ENCODE peak calls at places on chromosomes 12 and 14, in ten cellular contexts. A, E, K, I, W, O, Q, D, T and U are unnamed samples.

GRCh38 chr12:116736962-116737773 is 701 bp downstream of the SPRING1 start:
- DNase-seq in A (no peak), E (no peak), K (no peak), I (peak), W (peak), O (no peak), Q (no peak), D (no peak), T (no peak), U (no peak)

GRCh38 chr14:96085369-96085768 is 46.2 kb downstream of the C14orf132 start:
- DNase-seq in A (no peak), E (no peak), K (no peak), I (no peak), W (no peak), O (no peak), Q (no peak), D (no peak), T (no peak), U (peak)

GRCh38 chr12:34119366-34119765 is 97.1 kb downstream of the ALG10 start:
- DNase-seq in A (no peak), E (no peak), K (no peak), I (no peak), W (no peak), O (no peak), Q (no peak), D (no peak), T (no peak), U (no peak)

GRCh38 chr14:91127924-91128323 is 14.1 kb downstream of the DGLUCY start:
- DNase-seq in A (no peak), E (no peak), K (no peak), I (no peak), W (no peak), O (no peak), Q (no peak), D (no peak), T (no peak), U (no peak)

GRCh38 chr12:76422878-76423438 is 74.7 kb upstream of the BBS10 start:
- DNase-seq in A (peak), E (no peak), K (peak), I (no peak), W (peak), O (no peak), Q (no peak), D (no peak), T (no peak), U (peak)

GRCh38 chr12:113273053-113273725 is 51.9 kb downstream of the TPCN1 start:
- DNase-seq in A (peak), E (no peak), K (no peak), I (no peak), W (no peak), O (no peak), Q (no peak), D (peak), T (no peak), U (no peak)

GRCh38 chr12:110513842-110514241 is 11.7 kb downstream of the RAD9B start:
- DNase-seq in A (no peak), E (no peak), K (no peak), I (no peak), W (no peak), O (no peak), Q (no peak), D (no peak), T (no peak), U (no peak)

GRCh38 chr12:83157604-83158003 is 470.9 kb downstream of the TMTC2 start:
- DNase-seq in A (no peak), E (no peak), K (no peak), I (no peak), W (no peak), O (no peak), Q (no peak), D (no peak), T (no peak), U (no peak)

GRCh38 chr12:125387206-125387605 is 322.0 kb downstream of the AACS start:
- DNase-seq in A (no peak), E (no peak), K (no peak), I (no peak), W (peak), O (no peak), Q (no peak), D (no peak), T (no peak), U (no peak)

GRCh38 chr14:103074699-103075341 is 9.2 kb upstream of the LBHD2 start:
- DNase-seq in A (no peak), E (no peak), K (no peak), I (no peak), W (peak), O (no peak), Q (peak), D (no peak), T (peak), U (no peak)

GRCh38 chr14:102799684-102800562 is 22.7 kb downstream of the TRAF3 start:
- DNase-seq in A (peak), E (no peak), K (peak), I (no peak), W (no peak), O (peak), Q (no peak), D (peak), T (no peak), U (no peak)

GRCh38 chr12:39070775-39071174 is 165.4 kb upstream of the CPNE8 start:
- DNase-seq in A (no peak), E (no peak), K (no peak), I (no peak), W (no peak), O (no peak), Q (no peak), D (no peak), T (no peak), U (peak)

GRCh38 chr12:47218191-47218654 is 138.5 kb upstream of the AMIGO2 start:
- DNase-seq in A (no peak), E (no peak), K (no peak), I (no peak), W (no peak), O (no peak), Q (no peak), D (no peak), T (no peak), U (no peak)

GRCh38 chr12:107019546-107019945 is 32.6 kb upstream of the MTERF2 start:
- DNase-seq in A (no peak), E (no peak), K (no peak), I (no peak), W (no peak), O (no peak), Q (no peak), D (no peak), T (no peak), U (no peak)

GRCh38 chr12:126534495-126534894 is 1469.3 kb downstream of the AACS start:
- DNase-seq in A (no peak), E (no peak), K (no peak), I (no peak), W (no peak), O (no peak), Q (no peak), D (no peak), T (no peak), U (no peak)

GRCh38 chr12:52074006-52074405 is 4.2 kb downstream of the ATG101 start:
- DNase-seq in A (peak), E (no peak), K (peak), I (no peak), W (no peak), O (peak), Q (peak), D (peak), T (no peak), U (no peak)

GRCh38 chr14:51368721-51369163 is 128.7 kb downstream of the TMX1 start:
- DNase-seq in A (peak), E (no peak), K (peak), I (no peak), W (peak), O (peak), Q (no peak), D (peak), T (peak), U (peak)

GRCh38 chr14:91058017-91058675 is 2.3 kb downstream of the RPS6KA5 start:
- DNase-seq in A (no peak), E (no peak), K (no peak), I (no peak), W (no peak), O (no peak), Q (no peak), D (peak), T (no peak), U (no peak)

GRCh38 chr14:101972126-101972785 is 7.9 kb downstream of the DYNC1H1 start:
- DNase-seq in A (peak), E (no peak), K (peak), I (no peak), W (peak), O (peak), Q (peak), D (peak), T (peak), U (peak)

GRCh38 chr14:95535226-95536021 is 574 bp downstream of the GLRX5 start:
- DNase-seq in A (no peak), E (no peak), K (no peak), I (peak), W (peak), O (no peak), Q (peak), D (no peak), T (no peak), U (no peak)

GRCh38 chr12:101642115-101643067 is 47.6 kb downstream of the MYBPC1 start:
- DNase-seq in A (no peak), E (peak), K (no peak), I (peak), W (peak), O (no peak), Q (no peak), D (no peak), T (no peak), U (no peak)

GRCh38 chr12:14773685-14774073 is 29.6 kb downstream of the WBP11 start:
- DNase-seq in A (no peak), E (peak), K (no peak), I (peak), W (no peak), O (no peak), Q (peak), D (no peak), T (no peak), U (no peak)

GRCh38 chr12:58388261-58388660 is 446.9 kb downstream of the ATP23 start:
- DNase-seq in A (no peak), E (no peak), K (peak), I (no peak), W (no peak), O (no peak), Q (no peak), D (peak), T (no peak), U (no peak)

GRCh38 chr12:5561057-5561456 is 129.1 kb downstream of the NTF3 start:
- DNase-seq in A (no peak), E (no peak), K (no peak), I (no peak), W (no peak), O (no peak), Q (no peak), D (no peak), T (no peak), U (no peak)

GRCh38 chr12:51424094-51424661 is 453 bp upstream of the SLC4A8 start:
- DNase-seq in A (no peak), E (no peak), K (no peak), I (no peak), W (no peak), O (peak), Q (no peak), D (no peak), T (no peak), U (no peak)

GRCh38 chr12:123269395-123269892 is 2.2 kb downstream of the CDK2AP1 start:
- DNase-seq in A (peak), E (peak), K (no peak), I (peak), W (peak), O (no peak), Q (peak), D (peak), T (peak), U (no peak)

GRCh38 chr12:22981711-22982110 is 356.7 kb downstream of the ETNK1 start:
- DNase-seq in A (peak), E (no peak), K (no peak), I (no peak), W (peak), O (no peak), Q (no peak), D (peak), T (no peak), U (peak)

GRCh38 chr14:51648296-51648695 is 3.4 kb upstream of the FRMD6 start:
- DNase-seq in A (no peak), E (no peak), K (no peak), I (no peak), W (no peak), O (no peak), Q (no peak), D (no peak), T (no peak), U (no peak)

GRCh38 chr12:44717612-44718011 is 158.5 kb downstream of the NELL2 start:
- DNase-seq in A (no peak), E (no peak), K (no peak), I (no peak), W (no peak), O (no peak), Q (no peak), D (no peak), T (no peak), U (no peak)

GRCh38 chr12:2395352-2395977 is 342.7 kb downstream of the CACNA1C start:
- DNase-seq in A (peak), E (peak), K (no peak), I (peak), W (peak), O (no peak), Q (peak), D (peak), T (peak), U (peak)

GRCh38 chr12:26636710-26637328 is 196.2 kb downstream of the ITPR2 start:
- DNase-seq in A (peak), E (no peak), K (peak), I (no peak), W (peak), O (no peak), Q (no peak), D (peak), T (no peak), U (peak)

GRCh38 chr12:115097406-115097805 is 413.4 kb upstream of the TBX3 start:
- DNase-seq in A (no peak), E (no peak), K (no peak), I (no peak), W (no peak), O (no peak), Q (no peak), D (peak), T (no peak), U (no peak)

GRCh38 chr14:51780741-51781140 is 79.7 kb upstream of the GNG2 start:
- DNase-seq in A (peak), E (no peak), K (no peak), I (no peak), W (no peak), O (no peak), Q (no peak), D (peak), T (no peak), U (peak)

GRCh38 chr12:70920891-70921290 is 353 bp upstream of the PTPRR start:
- DNase-seq in A (no peak), E (no peak), K (no peak), I (peak), W (no peak), O (no peak), Q (no peak), D (no peak), T (no peak), U (no peak)

GRCh38 chr12:128025856-128026255 is 241.1 kb upstream of the TMEM132C start:
- DNase-seq in A (no peak), E (no peak), K (no peak), I (no peak), W (peak), O (no peak), Q (peak), D (no peak), T (no peak), U (no peak)

GRCh38 chr12:93441111-93441616 is 583 bp downstream of the UBE2N start:
- DNase-seq in A (no peak), E (no peak), K (no peak), I (peak), W (peak), O (no peak), Q (peak), D (no peak), T (peak), U (peak)

GRCh38 chr12:67659296-67659695 is 10.8 kb downstream of the DYRK2 start:
- DNase-seq in A (no peak), E (no peak), K (no peak), I (no peak), W (no peak), O (no peak), Q (no peak), D (no peak), T (no peak), U (no peak)

GRCh38 chr14:69317780-69318179 is 57.8 kb downstream of the GALNT16 start:
- DNase-seq in A (no peak), E (no peak), K (no peak), I (no peak), W (no peak), O (no peak), Q (no peak), D (no peak), T (peak), U (no peak)

GRCh38 chr14:69315302-69315701 is 55.3 kb downstream of the GALNT16 start:
- DNase-seq in A (peak), E (no peak), K (no peak), I (peak), W (no peak), O (no peak), Q (no peak), D (no peak), T (no peak), U (peak)

GRCh38 chr14:69317392-69317755 is 57.4 kb downstream of the GALNT16 start:
- DNase-seq in A (no peak), E (no peak), K (no peak), I (no peak), W (no peak), O (no peak), Q (no peak), D (no peak), T (no peak), U (no peak)

GRCh38 chr14:69318241-69318640 is 58.3 kb downstream of the GALNT16 start:
- DNase-seq in A (no peak), E (no peak), K (no peak), I (peak), W (no peak), O (no peak), Q (no peak), D (no peak), T (no peak), U (no peak)

GRCh38 chr14:69316449-69317391 is 56.8 kb downstream of the GALNT16 start:
- DNase-seq in A (peak), E (no peak), K (peak), I (peak), W (peak), O (peak), Q (peak), D (peak), T (peak), U (peak)
- TF ChIP-seq CTCF in A (peak), E (no peak), K (no peak), I (no peak), W (no peak), O (no peak), Q (no peak), D (no peak), T (no peak), U (no peak)

GRCh38 chr14:55136868-55137785 is 8.1 kb downstream of the LGALS3 start:
- DNase-seq in A (peak), E (no peak), K (no peak), I (no peak), W (no peak), O (peak), Q (peak), D (peak), T (peak), U (peak)

GRCh38 chr14:55136241-55136640 is 7.2 kb downstream of the LGALS3 start:
- DNase-seq in A (peak), E (no peak), K (no peak), I (no peak), W (no peak), O (no peak), Q (no peak), D (peak), T (no peak), U (no peak)

GRCh38 chr14:55130194-55130550 is 1.1 kb downstream of the LGALS3 start:
- DNase-seq in A (no peak), E (no peak), K (no peak), I (no peak), W (no peak), O (no peak), Q (no peak), D (peak), T (no peak), U (peak)

GRCh38 chr14:55131782-55132181 is 2.7 kb downstream of the LGALS3 start:
- DNase-seq in A (peak), E (no peak), K (no peak), I (no peak), W (no peak), O (no peak), Q (no peak), D (peak), T (no peak), U (no peak)

DNA sequence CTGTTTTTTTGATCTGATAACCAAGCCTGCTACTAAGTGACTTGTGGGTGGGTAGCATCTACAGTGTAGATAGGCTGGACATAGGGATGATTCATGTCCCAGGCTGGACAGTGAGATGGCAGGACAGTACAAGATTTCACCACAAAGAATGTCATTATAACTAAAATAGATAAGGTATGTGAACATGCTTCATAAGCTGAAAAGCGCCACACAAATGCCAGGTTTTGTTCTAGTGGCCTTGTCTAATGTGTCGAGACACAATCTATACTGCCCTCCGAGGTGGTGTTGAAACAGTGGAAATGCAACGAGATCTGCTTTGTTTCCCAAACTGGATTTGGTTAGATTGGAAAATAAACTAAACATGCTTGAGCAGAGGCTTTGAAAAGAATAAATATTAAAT is 4.4 kb downstream of the LGALS3 start:
- DNase-seq in A (peak), E (no peak), K (no peak), I (no peak), W (peak), O (no peak), Q (no peak), D (no peak), T (no peak), U (no peak)
- TF ChIP-seq CTCF in A (peak), E (peak), K (no peak), I (no peak), W (peak), O (peak), Q (peak), D (no peak), T (peak), U (no peak)

DNA sequence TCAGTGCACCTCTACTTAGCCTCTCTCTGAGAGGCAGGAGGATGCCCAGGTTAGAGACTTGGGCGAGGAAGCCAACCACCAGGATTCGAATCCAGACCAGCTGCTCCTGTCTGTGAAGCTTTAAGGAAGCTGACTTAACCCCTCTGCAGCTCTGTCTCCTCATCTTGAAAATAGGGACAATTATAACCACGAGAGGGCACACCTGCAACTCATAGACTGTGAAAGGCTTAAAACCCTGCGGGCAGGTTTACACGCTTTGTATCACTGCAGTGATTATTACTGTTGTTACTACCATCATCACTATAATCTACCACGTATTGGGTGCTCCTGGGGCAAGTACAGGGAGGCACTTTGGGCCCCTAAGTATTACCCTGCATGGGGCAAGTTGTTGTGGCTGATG is 379.8 kb downstream of the VRK1 start:
- DNase-seq in A (no peak), E (no peak), K (no peak), I (no peak), W (peak), O (no peak), Q (no peak), D (peak), T (no peak), U (peak)
- TF ChIP-seq CTCF in A (no peak), E (peak), K (no peak), I (peak), W (peak), O (no peak), Q (no peak), D (peak), T (no peak), U (peak)

GRCh38 chr14:104787736-104788532 is 7.6 kb downstream of the AKT1 start:
- DNase-seq in A (no peak), E (no peak), K (no peak), I (no peak), W (no peak), O (no peak), Q (no peak), D (no peak), T (no peak), U (no peak)

GRCh38 chr14:104785708-104786080 is 9.9 kb downstream of the AKT1 start:
- DNase-seq in A (no peak), E (no peak), K (no peak), I (no peak), W (no peak), O (no peak), Q (no peak), D (no peak), T (no peak), U (no peak)

GRCh38 chr14:104784846-104785707 is 10.5 kb downstream of the AKT1 start:
- DNase-seq in A (no peak), E (no peak), K (no peak), I (no peak), W (no peak), O (no peak), Q (no peak), D (no peak), T (no peak), U (no peak)

GRCh38 chr14:104786726-104787675 is 8.5 kb downstream of the AKT1 start:
- DNase-seq in A (no peak), E (no peak), K (no peak), I (no peak), W (no peak), O (no peak), Q (no peak), D (no peak), T (no peak), U (no peak)

GRCh38 chr14:104786091-104786586 is 9.4 kb downstream of the AKT1 start:
- DNase-seq in A (no peak), E (no peak), K (no peak), I (no peak), W (no peak), O (no peak), Q (no peak), D (no peak), T (no peak), U (no peak)
- TF ChIP-seq CTCF in A (no peak), E (no peak), K (no peak), I (no peak), W (no peak), O (no peak), Q (no peak), D (no peak), T (peak), U (no peak)